ENCODE peak calls at places on chromosome 1, in six cellular contexts. V, E, R, K, U and T are unnamed samples.

GRCh38 chr1:109270623-109271317 is 12.2 kb downstream of the PSRC1 start:
- DNase-seq in V (no peak), E (no peak), R (no peak), K (no peak), U (no peak), T (no peak)

GRCh38 chr1:9437931-9438330 is 101.3 kb upstream of the SLC25A33 start:
- DNase-seq in V (no peak), E (peak; percentile 60), R (no peak), K (no peak), U (peak; percentile 37), T (peak; percentile 61)

GRCh38 chr1:80048706-80049105 is 1042.2 kb upstream of the ADGRL4 start:
- DNase-seq in V (no peak), E (no peak), R (no peak), K (no peak), U (no peak), T (no peak)

GRCh38 chr1:5758000-5758858 is 234.0 kb downstream of the NPHP4 start:
- DNase-seq in V (no peak), E (no peak), R (no peak), K (no peak), U (no peak), T (no peak)

GRCh38 chr1:61050541-61051454 is 31.6 kb upstream of the NFIA start:
- DNase-seq in V (no peak), E (no peak), R (peak; percentile 51), K (peak; percentile 76), U (peak; percentile 59), T (peak; percentile 74)

GRCh38 chr1:43937179-43937865 is 3.7 kb downstream of the ARTN start:
- DNase-seq in V (no peak), E (no peak), R (no peak), K (no peak), U (no peak), T (no peak)

GRCh38 chr1:47433453-47434050 is 4.3 kb upstream of the FOXD2 start:
- DNase-seq in V (no peak), E (no peak), R (no peak), K (no peak), U (no peak), T (no peak)

GRCh38 chr1:156417700-156418015 is 48.6 kb downstream of the RHBG start:
- DNase-seq in V (no peak), E (no peak), R (no peak), K (no peak), U (no peak), T (no peak)

GRCh38 chr1:157196245-157196543 is 58.0 kb upstream of the ETV3 start:
- DNase-seq in V (no peak), E (no peak), R (no peak), K (no peak), U (no peak), T (no peak)

GRCh38 chr1:245810789-245811337 is 656.1 kb downstream of the KIF26B start:
- DNase-seq in V (peak; percentile 89), E (no peak), R (no peak), K (no peak), U (no peak), T (no peak)

GRCh38 chr1:33971018-33971710 is 107.3 kb downstream of the HMGB4 start:
- DNase-seq in V (no peak), E (no peak), R (no peak), K (no peak), U (no peak), T (no peak)

GRCh38 chr1:36773827-36774541 is 260.3 kb downstream of the GRIK3 start:
- DNase-seq in V (no peak), E (no peak), R (no peak), K (no peak), U (no peak), T (no peak)

GRCh38 chr1:224251741-224252146 is 68.7 kb downstream of the DEGS1 start:
- DNase-seq in V (no peak), E (no peak), R (no peak), K (no peak), U (no peak), T (no peak)

GRCh38 chr1:216306830-216307229 is 116.4 kb downstream of the USH2A start:
- DNase-seq in V (no peak), E (no peak), R (no peak), K (no peak), U (no peak), T (no peak)

GRCh38 chr1:82830695-82831380 is 1030.1 kb downstream of the ADGRL2 start:
- DNase-seq in V (no peak), E (no peak), R (no peak), K (no peak), U (no peak), T (no peak)

GRCh38 chr1:9179450-9179849 is 50.5 kb upstream of the GPR157 start:
- DNase-seq in V (no peak), E (no peak), R (no peak), K (no peak), U (no peak), T (no peak)

GRCh38 chr1:176854725-176855433 is 309.6 kb downstream of the ASTN1 start:
- DNase-seq in V (no peak), E (no peak), R (no peak), K (no peak), U (no peak), T (no peak)

GRCh38 chr1:185401019-185401418 is 84.0 kb upstream of the IVNS1ABP start:
- DNase-seq in V (no peak), E (no peak), R (no peak), K (no peak), U (no peak), T (no peak)

GRCh38 chr1:89711140-89711778 is 78.3 kb downstream of the LRRC8C start:
- DNase-seq in V (no peak), E (no peak), R (no peak), K (no peak), U (no peak), T (no peak)

DNA sequence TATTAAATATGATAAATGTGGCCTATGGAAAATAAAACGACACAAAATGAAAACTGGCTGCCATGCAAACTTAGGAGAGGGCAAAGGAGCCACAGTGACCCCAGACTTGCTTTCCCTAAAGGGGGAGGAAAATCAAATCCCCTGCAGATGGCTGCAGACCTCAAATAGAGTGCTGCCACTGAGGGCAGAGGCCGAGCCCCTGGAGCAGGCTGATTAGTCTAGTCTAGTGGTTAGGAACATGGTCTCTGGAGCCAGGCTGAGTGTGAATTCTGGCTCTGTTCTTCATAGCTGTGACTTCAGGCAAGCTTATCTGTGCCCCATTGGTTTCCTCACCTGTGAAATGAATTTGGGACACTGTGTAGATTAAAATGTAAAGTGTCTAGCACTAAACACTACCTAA is 60.8 kb downstream of the ITPKB start:
- DNase-seq in V (no peak), E (no peak), R (no peak), K (no peak), U (no peak), T (no peak)
- H3K4me1 ChIP-seq in V (peaks cover 5% of the 10 kb centered on the region), E (peaks cover 6% of the 10 kb centered on the region), R (peaks cover 89% of the 10 kb centered on the region), K (peaks cover 4% of the 10 kb centered on the region), U (peaks cover 61% of the 10 kb centered on the region), T (peaks cover 20% of the 10 kb centered on the region)

DNA sequence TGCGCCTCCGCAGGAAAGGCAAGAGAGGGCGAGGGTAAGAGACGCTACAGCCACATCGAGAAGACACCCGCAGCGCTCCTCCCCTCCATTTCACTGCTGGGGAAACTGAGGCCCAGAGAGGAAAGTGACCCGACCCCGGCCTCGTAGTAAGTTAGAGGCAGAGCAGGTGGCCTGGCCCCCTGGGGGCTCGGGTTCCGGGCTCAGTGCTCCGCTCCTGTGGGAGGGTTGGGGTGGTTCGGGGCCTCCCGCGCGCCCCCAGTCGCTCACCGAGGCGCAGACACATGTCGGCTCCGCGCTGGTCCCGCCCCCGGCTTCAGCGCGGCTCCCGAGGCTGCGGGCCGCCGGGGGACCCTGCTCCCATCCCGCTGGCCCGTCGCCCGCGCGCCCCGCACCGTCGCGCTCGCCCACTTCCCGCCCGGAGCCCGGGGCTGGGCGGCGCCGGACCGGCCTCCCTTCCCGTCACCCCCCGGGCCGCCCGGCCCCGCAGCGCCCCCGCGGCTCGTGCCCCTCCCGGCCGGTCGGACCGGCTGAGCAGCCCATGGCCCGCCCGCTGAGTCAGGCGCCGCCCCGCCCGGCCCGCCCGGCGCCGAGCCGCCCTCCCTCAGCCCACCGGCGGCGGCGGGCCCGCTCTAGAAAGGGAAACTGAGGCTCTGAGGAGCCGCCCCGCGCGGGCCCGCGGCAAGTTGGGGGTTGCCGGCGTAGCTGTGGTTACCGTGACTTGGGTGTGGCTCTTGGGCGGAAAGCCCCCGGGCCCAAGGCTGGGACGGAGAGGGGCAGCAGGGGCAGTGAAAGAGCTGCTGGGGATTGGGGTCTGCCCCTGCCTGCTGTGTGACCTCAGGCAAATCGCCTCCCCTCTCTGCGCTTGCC is at the start of gene TMEM54:
- DNase-seq in V (no peak), E (no peak), R (peak; percentile 67), K (peak; percentile 95), U (peak; percentile 86), T (peak; percentile 70)
- TF ChIP-seq POLR2A in V (no peak), E (no peak), R (no peak), K (no peak), U (no peak), T (no peak)

GRCh38 chr1:248618119-248618518 is 16.8 kb downstream of the OR2T11 start:
- DNase-seq in V (no peak), E (no peak), R (no peak), K (no peak), U (no peak), T (no peak)
- TF ChIP-seq EP300 in V (no peak), E (no peak), R (no peak), K (no peak), U (no peak), T (no peak)

DNA sequence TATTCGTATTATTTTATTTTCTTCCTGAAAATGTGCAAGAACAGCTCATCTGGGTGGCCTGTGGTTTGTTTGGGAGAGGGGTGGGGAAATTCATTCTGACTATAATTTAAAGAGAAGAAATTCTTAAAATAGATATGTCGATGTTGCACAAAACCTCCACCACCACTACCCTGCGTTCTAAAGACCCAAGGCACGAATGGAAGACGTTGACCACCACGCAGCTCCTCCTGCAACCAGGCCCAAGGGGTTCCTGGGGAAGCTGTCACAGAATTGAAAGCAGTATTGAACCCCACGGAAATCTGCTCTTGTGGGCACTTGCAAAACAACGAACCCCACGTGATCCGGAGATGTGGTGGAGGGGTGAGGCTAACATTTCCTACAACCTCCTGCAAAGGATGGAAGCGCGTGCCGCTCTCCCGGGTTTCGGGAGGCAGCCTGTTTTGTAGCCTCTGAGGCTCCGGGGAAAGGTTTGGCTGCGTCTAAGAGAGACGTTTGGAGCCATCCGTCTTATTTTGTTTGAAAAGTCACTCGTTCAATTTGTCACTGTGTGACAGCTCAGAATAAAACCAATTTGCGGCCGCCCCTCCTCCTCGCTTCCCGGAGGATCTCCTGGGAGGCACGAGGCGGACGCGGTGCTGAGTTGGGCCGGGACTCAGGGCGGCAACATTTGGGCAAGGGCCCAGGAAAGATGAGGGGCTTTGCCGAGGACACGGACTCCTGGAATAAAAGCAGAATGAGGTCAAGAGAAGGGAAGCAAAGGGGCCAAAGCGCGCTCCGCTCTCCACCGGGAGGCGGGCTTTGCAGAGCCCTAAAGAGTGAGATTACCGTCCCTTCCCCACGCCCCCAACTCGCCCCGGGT is 791 bp upstream of the HLX start:
- DNase-seq in V (no peak), E (no peak), R (peak; percentile 42), K (no peak), U (peak; percentile 40), T (no peak)
- H3K4me1 ChIP-seq in V (peaks cover 15% of the 10 kb centered on the region), E (no peaks in the 10 kb centered on the region), R (peaks cover 64% of the 10 kb centered on the region), K (no peaks in the 10 kb centered on the region), U (peaks cover 36% of the 10 kb centered on the region), T (peaks cover 6% of the 10 kb centered on the region)

GRCh38 chr1:116534014-116534739 is 36.6 kb downstream of the CD58 start:
- DNase-seq in V (no peak), E (no peak), R (no peak), K (no peak), U (no peak), T (no peak)
- TF ChIP-seq POLR2A in V (no peak), E (no peak), R (no peak), K (no peak), U (no peak), T (no peak)